ENCODE peak calls at places on chromosomes 3 and 15, in seven cellular contexts. E is IMR-90, V is H9, T is mesendoderm, I is neuronal stem cell, A is H1, B is mesenchymal stem cell. U is an unnamed sample.

GRCh38 chr3:43102773-43103480 is 3.0 kb downstream of the POMGNT2 start:
- DNase-seq in A (no peak), E (no peak), T (no peak), I (no peak), B (no peak), V (no peak), U (no peak)

GRCh38 chr3:71771126-71771525 is 13.8 kb downstream of the PROK2 start:
- DNase-seq in B (no peak), I (no peak), T (no peak), E (no peak), V (no peak), A (no peak), U (no peak)

GRCh38 chr15:68278345-68279217 is 1.0 kb downstream of the FEM1B start:
- DNase-seq in A (no peak), I (no peak), E (peak; percentile 35), B (peak; percentile 82), V (peak; percentile 66), T (peak; percentile 55), U (peak; percentile 15)

GRCh38 chr3:51539291-51539891 is 872 bp downstream of the RAD54L2 start:
- DNase-seq in E (peak; percentile 85), B (peak; percentile 75), T (peak; percentile 68), I (peak; percentile 12), A (no peak), V (peak; percentile 42), U (peak; percentile 48)

GRCh38 chr3:143677420-143677819 is 170.8 kb downstream of the SLC9A9 start:
- DNase-seq in I (no peak), B (no peak), T (no peak), V (no peak), E (no peak), A (no peak), U (no peak)

GRCh38 chr3:37922721-37923575 is 61.3 kb downstream of the CTDSPL start:
- DNase-seq in B (peak; percentile 71), T (no peak), V (no peak), E (peak; percentile 61), A (no peak), I (no peak), U (no peak)

GRCh38 chr3:8503871-8504610 is 2.4 kb downstream of the LMCD1 start:
- DNase-seq in V (no peak), B (no peak), T (peak; percentile 93), I (no peak), A (no peak), E (no peak), U (no peak)

GRCh38 chr15:55846108-55846707 is 103.3 kb upstream of the PRTG start:
- DNase-seq in V (peak; percentile 46), E (peak; percentile 88), A (peak; percentile 31), B (peak; percentile 90), T (peak; percentile 90), I (peak; percentile 84), U (peak; percentile 54)

GRCh38 chr3:122023335-122023734 is 1.3 kb upstream of the ILDR1 start:
- DNase-seq in V (no peak), A (no peak), I (no peak), T (no peak), B (no peak), E (no peak), U (no peak)

GRCh38 chr3:64684715-64685261 is 3.0 kb downstream of the ADAMTS9 start:
- DNase-seq in E (peak; percentile 46), B (peak; percentile 84), A (no peak), T (peak; percentile 79), V (peak; percentile 71), I (peak; percentile 53), U (no peak)

GRCh38 chr3:64224826-64225606 is at the start of gene PRICKLE2:
- DNase-seq in I (peak; percentile 67), T (peak; percentile 86), V (peak; percentile 88), A (peak; percentile 43), B (peak; percentile 94), E (peak; percentile 96), U (no peak)

GRCh38 chr3:134249935-134250716 is 533 bp downstream of the RYK start:
- DNase-seq in I (peak; percentile 39), T (peak; percentile 67), E (peak; percentile 28), V (peak; percentile 58), A (no peak), B (peak; percentile 66), U (peak; percentile 70)

GRCh38 chr3:132624790-132625189 is 27.7 kb downstream of the ACKR4 start:
- DNase-seq in E (no peak), I (no peak), A (no peak), T (peak; percentile 37), B (no peak), V (peak; percentile 45), U (peak; percentile 38)

GRCh38 chr15:61681038-61681418 is 379.2 kb downstream of the VPS13C start:
- DNase-seq in T (peak; percentile 27), B (no peak), A (no peak), I (no peak), E (no peak), V (no peak), U (no peak)

GRCh38 chr3:143737065-143737464 is 111.2 kb downstream of the SLC9A9 start:
- DNase-seq in E (no peak), V (no peak), T (no peak), B (no peak), A (no peak), I (no peak), U (no peak)

GRCh38 chr15:45179221-45179985 is 8.4 kb downstream of the SHF start:
- DNase-seq in B (no peak), V (peak; percentile 81), A (no peak), T (peak; percentile 79), I (no peak), E (no peak), U (peak; percentile 47)

GRCh38 chr3:126685041-126685440 is 19.0 kb upstream of the CHCHD6 start:
- DNase-seq in I (no peak), B (no peak), E (no peak), A (no peak), V (no peak), T (no peak), U (no peak)

GRCh38 chr15:74410502-74410901 is 23.3 kb downstream of the SEMA7A start:
- DNase-seq in T (no peak), B (no peak), V (no peak), I (no peak), E (no peak), A (no peak), U (no peak)

GRCh38 chr15:75451202-75451673 is 252 bp downstream of the SIN3A start:
- DNase-seq in T (no peak), V (no peak), E (no peak), I (no peak), B (no peak), A (no peak), U (no peak)

GRCh38 chr3:49780080-49780967 is 6.0 kb downstream of the IP6K1 start:
- DNase-seq in T (no peak), I (no peak), V (no peak), B (peak; percentile 37), E (peak; percentile 43), A (no peak), U (no peak)

GRCh38 chr15:69393831-69394491 is 20.2 kb upstream of the KIF23 start:
- DNase-seq in B (no peak), T (no peak), I (no peak), E (no peak), A (no peak), V (no peak), U (no peak)

GRCh38 chr3:141055536-141056445 is 4.6 kb downstream of the SPSB4 start:
- DNase-seq in B (no peak), A (no peak), V (no peak), E (no peak), T (no peak), I (no peak), U (no peak)

GRCh38 chr3:107676469-107677309 is 153.9 kb downstream of the BBX start:
- DNase-seq in B (peak; percentile 42), A (no peak), I (no peak), E (peak; percentile 43), T (no peak), V (no peak), U (no peak)

GRCh38 chr3:128194843-128195242 is 41.6 kb downstream of the EEFSEC start:
- DNase-seq in I (no peak), B (no peak), V (no peak), E (no peak), T (no peak), A (no peak), U (no peak)

GRCh38 chr15:70962084-70962483 is 69.5 kb downstream of the LRRC49 start:
- DNase-seq in E (peak; percentile 74), V (no peak), T (no peak), I (no peak), A (no peak), B (no peak), U (no peak)
- H2BK120ac ChIP-seq in E (no peak overlapping the region), V (no peak overlapping the region), T (no peak overlapping the region), I (no peak overlapping the region), A (no peak overlapping the region), B (no peak overlapping the region), U (no peak overlapping the region)

GRCh38 chr3:160343132-160343531 is 55.9 kb downstream of the IFT80 start:
- DNase-seq in I (no peak), V (no peak), T (peak; percentile 7), B (peak; percentile 38), E (peak; percentile 49), A (no peak), U (peak; percentile 36)
- H2BK120ac ChIP-seq in I (no peak overlapping the region), V (no peak overlapping the region), T (no peak overlapping the region), B (no peak overlapping the region), E (no peak overlapping the region), A (no peak overlapping the region), U (no peak overlapping the region)

GRCh38 chr3:44280077-44280476 is 38.4 kb downstream of the TOPAZ1 start:
- DNase-seq in B (no peak), E (no peak), V (no peak), T (no peak), I (no peak), A (no peak), U (no peak)

GRCh38 chr3:44280631-44281030 is 38.9 kb downstream of the TOPAZ1 start:
- DNase-seq in V (peak; percentile 39), E (no peak), I (no peak), A (peak; percentile 1), T (peak; percentile 51), B (no peak), U (no peak)

GRCh38 chr3:44272191-44272590 is 30.5 kb downstream of the TOPAZ1 start:
- DNase-seq in I (no peak), B (no peak), A (no peak), V (no peak), E (no peak), T (no peak), U (no peak)

GRCh38 chr3:44277925-44278324 is 36.2 kb downstream of the TOPAZ1 start:
- DNase-seq in B (no peak), E (no peak), I (no peak), T (no peak), V (no peak), A (no peak), U (no peak)
- H2BK120ac ChIP-seq in B (no peak overlapping the region), E (no peak overlapping the region), I (no peak overlapping the region), T (no peak overlapping the region), V (no peak overlapping the region), A (no peak overlapping the region), U (no peak overlapping the region)

DNA sequence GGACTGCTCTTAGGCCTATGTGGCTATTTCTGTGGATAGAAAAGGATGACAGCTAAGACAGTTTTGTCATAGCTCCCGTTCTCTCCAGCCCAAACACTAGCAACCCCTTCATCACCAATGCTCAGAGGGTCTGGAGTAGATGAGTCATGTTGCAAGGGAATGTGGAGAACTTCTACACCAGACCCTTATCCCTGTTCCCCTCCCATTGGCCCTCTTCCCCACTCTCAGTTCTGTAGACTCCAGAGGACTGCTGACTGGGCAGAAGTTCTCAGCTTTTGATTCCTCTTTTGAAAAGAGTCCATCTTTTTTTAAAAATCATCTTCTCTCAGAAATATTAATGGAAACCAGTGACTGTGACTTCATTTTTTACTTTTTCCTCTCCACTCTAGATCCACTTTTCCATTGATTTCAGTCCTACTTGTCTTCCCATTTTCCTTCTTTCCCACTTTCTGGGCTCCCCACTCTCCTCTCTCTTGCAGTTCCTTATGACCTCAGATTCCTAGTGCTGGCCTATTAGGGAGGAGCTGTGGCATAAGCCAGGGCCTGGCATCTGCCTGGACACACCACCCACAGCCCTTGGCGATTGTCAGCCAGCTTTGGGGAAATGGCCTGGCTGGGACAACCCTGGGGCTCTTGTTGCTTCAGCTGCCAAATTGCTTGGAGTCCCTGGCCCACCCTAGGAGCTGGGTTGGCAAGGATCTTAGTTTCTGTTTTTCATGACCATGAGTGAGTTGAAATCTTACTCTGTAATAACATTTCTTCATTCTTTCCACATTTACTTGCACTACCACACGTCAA is 2.2 kb upstream of the MYZAP start:
- DNase-seq in B (no peak), V (no peak), I (no peak), E (no peak), A (no peak), T (no peak), U (no peak)
- H2BK120ac ChIP-seq in B (no peak overlapping the region), V (no peak overlapping the region), I (no peak overlapping the region), E (no peak overlapping the region), A (no peak overlapping the region), T (no peak overlapping the region), U (no peak overlapping the region)